ENCODE peak calls at places on chromosomes 16 and 17, in five cellular contexts. One of them, this sample, is unnamed.
A peak's percentile ranks its signal among the peaks of the same experiment; 100 is the strongest.

GRCh38 chr16:30526137-30526822 is at the start of gene ZNF768:
- DNase-seq in GM12878: no peak
- DNase-seq in K562: peak; percentile 73
- DNase-seq in SK-N-SH: peak; percentile 94
- DNase-seq in HepG2: peak; percentile 38
- DNase-seq in this sample: peak; percentile 80

GRCh38 chr17:61390479-61390791 is 9.2 kb upstream of the TBX2 start:
- DNase-seq in GM12878: no peak
- DNase-seq in K562: no peak
- DNase-seq in SK-N-SH: no peak
- DNase-seq in HepG2: no peak
- DNase-seq in this sample: no peak

GRCh38 chr17:38667099-38667786 is 7.5 kb downstream of the EPOP start:
- DNase-seq in GM12878: no peak
- DNase-seq in K562: peak; percentile 77
- DNase-seq in SK-N-SH: peak; percentile 88
- DNase-seq in HepG2: peak; percentile 79
- DNase-seq in this sample: peak; percentile 75

GRCh38 chr17:32103476-32104113 is 38.7 kb upstream of the RHOT1 start:
- DNase-seq in GM12878: no peak
- DNase-seq in K562: no peak
- DNase-seq in SK-N-SH: no peak
- DNase-seq in HepG2: no peak
- DNase-seq in this sample: no peak

GRCh38 chr17:46191332-46192210 is 1.7 kb downstream of the KANSL1 start:
- DNase-seq in GM12878: no peak
- DNase-seq in K562: peak; percentile 82
- DNase-seq in SK-N-SH: peak; percentile 71
- DNase-seq in HepG2: peak; percentile 58
- DNase-seq in this sample: peak; percentile 41

GRCh38 chr17:49469831-49470568 is 25.1 kb upstream of the NGFR start:
- DNase-seq in GM12878: no peak
- DNase-seq in K562: no peak
- DNase-seq in SK-N-SH: peak; percentile 51
- DNase-seq in HepG2: no peak
- DNase-seq in this sample: no peak

GRCh38 chr16:89821438-89822187 is 5.2 kb upstream of the FANCA start:
- DNase-seq in GM12878: no peak
- DNase-seq in K562: no peak
- DNase-seq in SK-N-SH: no peak
- DNase-seq in HepG2: peak; percentile 81
- DNase-seq in this sample: no peak

GRCh38 chr16:63876096-63876495 is 1245.8 kb downstream of the CDH11 start:
- DNase-seq in GM12878: no peak
- DNase-seq in K562: no peak
- DNase-seq in SK-N-SH: no peak
- DNase-seq in HepG2: no peak
- DNase-seq in this sample: no peak

GRCh38 chr17:46003907-46004748 is 5.1 kb downstream of the STH start:
- DNase-seq in GM12878: no peak
- DNase-seq in K562: no peak
- DNase-seq in SK-N-SH: peak; percentile 83
- DNase-seq in HepG2: peak; percentile 90
- DNase-seq in this sample: no peak

GRCh38 chr17:27209316-27209715 is 84.6 kb upstream of the WSB1 start:
- DNase-seq in GM12878: no peak
- DNase-seq in K562: no peak
- DNase-seq in SK-N-SH: peak; percentile 38
- DNase-seq in HepG2: no peak
- DNase-seq in this sample: no peak

GRCh38 chr17:50863221-50863843 is 2.8 kb downstream of the TOB1 start:
- DNase-seq in GM12878: no peak
- DNase-seq in K562: peak; percentile 63
- DNase-seq in SK-N-SH: peak; percentile 80
- DNase-seq in HepG2: peak; percentile 66
- DNase-seq in this sample: peak; percentile 35

GRCh38 chr17:19278729-19279128 is 41.6 kb downstream of the EPN2 start:
- DNase-seq in GM12878: no peak
- DNase-seq in K562: no peak
- DNase-seq in SK-N-SH: no peak
- DNase-seq in HepG2: no peak
- DNase-seq in this sample: no peak

GRCh38 chr16:630815-631405 is at the start of gene WFIKKN1:
- DNase-seq in GM12878: no peak
- DNase-seq in K562: peak; percentile 56
- DNase-seq in SK-N-SH: peak; percentile 71
- DNase-seq in HepG2: peak; percentile 59
- DNase-seq in this sample: no peak

GRCh38 chr17:9924735-9925191 is 19.7 kb upstream of the RCVRN start:
- DNase-seq in GM12878: peak; percentile 48
- DNase-seq in K562: peak; percentile 54
- DNase-seq in SK-N-SH: peak; percentile 61
- DNase-seq in HepG2: peak; percentile 66
- DNase-seq in this sample: peak; percentile 68

GRCh38 chr16:87927195-87927562 is 9.2 kb downstream of the CA5A start:
- DNase-seq in GM12878: no peak
- DNase-seq in K562: no peak
- DNase-seq in SK-N-SH: no peak
- DNase-seq in HepG2: no peak
- DNase-seq in this sample: no peak

GRCh38 chr16:68284847-68285246 is 20.5 kb downstream of the SLC7A6 start:
- DNase-seq in GM12878: peak; percentile 66
- DNase-seq in K562: no peak
- DNase-seq in SK-N-SH: no peak
- DNase-seq in HepG2: no peak
- DNase-seq in this sample: no peak

GRCh38 chr16:17224859-17225258 is 245.9 kb downstream of the XYLT1 start:
- DNase-seq in GM12878: no peak
- DNase-seq in K562: no peak
- DNase-seq in SK-N-SH: no peak
- DNase-seq in HepG2: no peak
- DNase-seq in this sample: no peak

GRCh38 chr17:39151680-39152058 is 232 bp upstream of the PLXDC1 start:
- DNase-seq in GM12878: no peak
- DNase-seq in K562: no peak
- DNase-seq in SK-N-SH: no peak
- DNase-seq in HepG2: no peak
- DNase-seq in this sample: no peak

DNA sequence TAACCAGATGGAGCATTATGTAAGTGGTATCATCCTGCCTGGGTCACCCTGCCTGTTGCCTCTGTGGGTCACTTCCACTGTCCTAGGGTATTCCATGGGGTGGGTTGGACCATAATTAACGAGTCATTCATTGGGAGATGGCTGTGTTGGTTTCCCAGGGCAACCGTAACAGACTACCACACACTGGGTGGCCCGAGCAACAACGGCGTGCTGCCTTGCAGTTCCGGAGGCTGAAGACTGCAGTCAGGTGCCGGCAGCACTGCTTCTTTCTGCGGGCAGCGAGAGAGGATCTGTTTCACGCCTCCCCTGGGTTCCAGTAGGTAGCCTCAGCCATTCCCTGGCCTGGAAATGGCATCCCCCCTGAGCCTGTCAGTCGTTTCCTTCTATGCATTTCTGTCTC is 28.9 kb upstream of the CMIP start:
- DNase-seq in GM12878: no peak
- DNase-seq in K562: no peak
- DNase-seq in SK-N-SH: no peak
- DNase-seq in HepG2: no peak
- DNase-seq in this sample: no peak
- TF ChIP-seq FOXM1 in GM12878: no peak
- TF ChIP-seq FOXM1 in K562: no peak
- TF ChIP-seq FOXM1 in SK-N-SH: no peak
- TF ChIP-seq FOXM1 in HepG2: no peak
- TF ChIP-seq FOXM1 in this sample: no peak

DNA sequence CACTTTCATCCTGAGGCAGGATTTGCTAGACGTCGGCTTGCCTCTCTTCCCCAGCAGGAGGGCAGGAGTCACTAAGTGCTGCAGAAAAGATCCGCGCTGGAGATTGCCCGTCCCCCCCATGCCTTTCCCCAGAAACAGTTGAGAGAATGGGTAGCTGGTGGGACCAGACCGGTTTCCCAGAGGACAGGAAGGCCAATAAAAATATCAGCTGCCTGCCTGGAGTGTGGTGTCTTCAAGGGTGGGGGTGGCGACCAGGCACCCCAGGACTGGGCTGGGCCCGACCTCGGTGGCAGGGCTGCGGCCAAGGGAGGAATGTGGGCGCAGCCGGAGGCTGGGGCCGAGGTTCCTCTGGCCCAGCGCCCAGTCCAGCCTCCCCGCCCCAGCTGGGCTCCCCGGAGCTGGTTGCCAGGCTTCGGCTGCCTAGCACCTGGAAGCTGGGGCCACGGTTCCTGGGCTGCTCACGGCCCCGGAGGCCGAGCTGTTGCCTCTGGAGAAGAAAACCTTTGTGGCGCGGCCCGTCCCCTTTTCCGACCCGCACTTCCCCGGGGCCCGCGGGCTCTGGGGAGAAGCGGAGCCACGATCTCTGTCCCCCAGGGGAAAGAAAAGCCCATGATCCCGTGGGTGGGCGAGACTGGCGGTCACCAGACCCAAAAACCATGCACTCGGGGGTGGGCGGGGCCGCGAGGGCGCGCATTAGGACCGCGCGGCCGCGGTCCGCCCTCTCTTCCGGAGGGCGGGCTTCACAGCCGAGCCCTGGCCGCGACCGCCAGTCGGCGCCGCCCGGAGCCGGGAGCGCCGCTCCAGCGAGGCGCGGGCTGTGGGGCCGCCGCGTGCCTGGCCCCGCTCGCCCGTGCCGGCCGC is at the start of gene TRAF4:
- DNase-seq in GM12878: no peak
- DNase-seq in K562: peak; percentile 95
- DNase-seq in SK-N-SH: peak; percentile 92
- DNase-seq in HepG2: peak; percentile 73
- DNase-seq in this sample: peak; percentile 75
- TF ChIP-seq FOXM1 in GM12878: no peak
- TF ChIP-seq FOXM1 in K562: no peak
- TF ChIP-seq FOXM1 in SK-N-SH: no peak
- TF ChIP-seq FOXM1 in HepG2: no peak
- TF ChIP-seq FOXM1 in this sample: peak; percentile 52

GRCh38 chr16:4538386-4539235 is at the start of gene CDIP1:
- DNase-seq in GM12878: peak; percentile 82
- DNase-seq in K562: peak; percentile 38
- DNase-seq in SK-N-SH: peak; percentile 97
- DNase-seq in HepG2: peak; percentile 91
- DNase-seq in this sample: peak; percentile 97

GRCh38 chr16:4535627-4536108 is 2.9 kb downstream of the CDIP1 start:
- DNase-seq in GM12878: no peak
- DNase-seq in K562: no peak
- DNase-seq in SK-N-SH: no peak
- DNase-seq in HepG2: no peak
- DNase-seq in this sample: no peak

GRCh38 chr16:4536391-4537106 is 2.0 kb downstream of the CDIP1 start:
- DNase-seq in GM12878: no peak
- DNase-seq in K562: no peak
- DNase-seq in SK-N-SH: no peak
- DNase-seq in HepG2: no peak
- DNase-seq in this sample: no peak

GRCh38 chr16:4538067-4538385 is 547 bp downstream of the CDIP1 start:
- DNase-seq in GM12878: no peak
- DNase-seq in K562: no peak
- DNase-seq in SK-N-SH: no peak
- DNase-seq in HepG2: no peak
- DNase-seq in this sample: peak; percentile 33

GRCh38 chr16:4537376-4538066 is 1.1 kb downstream of the CDIP1 start:
- DNase-seq in GM12878: no peak
- DNase-seq in K562: no peak
- DNase-seq in SK-N-SH: peak; percentile 66
- DNase-seq in HepG2: no peak
- DNase-seq in this sample: no peak
- TF ChIP-seq FOXM1 in GM12878: no peak
- TF ChIP-seq FOXM1 in K562: no peak
- TF ChIP-seq FOXM1 in SK-N-SH: no peak
- TF ChIP-seq FOXM1 in HepG2: no peak
- TF ChIP-seq FOXM1 in this sample: no peak

DNA sequence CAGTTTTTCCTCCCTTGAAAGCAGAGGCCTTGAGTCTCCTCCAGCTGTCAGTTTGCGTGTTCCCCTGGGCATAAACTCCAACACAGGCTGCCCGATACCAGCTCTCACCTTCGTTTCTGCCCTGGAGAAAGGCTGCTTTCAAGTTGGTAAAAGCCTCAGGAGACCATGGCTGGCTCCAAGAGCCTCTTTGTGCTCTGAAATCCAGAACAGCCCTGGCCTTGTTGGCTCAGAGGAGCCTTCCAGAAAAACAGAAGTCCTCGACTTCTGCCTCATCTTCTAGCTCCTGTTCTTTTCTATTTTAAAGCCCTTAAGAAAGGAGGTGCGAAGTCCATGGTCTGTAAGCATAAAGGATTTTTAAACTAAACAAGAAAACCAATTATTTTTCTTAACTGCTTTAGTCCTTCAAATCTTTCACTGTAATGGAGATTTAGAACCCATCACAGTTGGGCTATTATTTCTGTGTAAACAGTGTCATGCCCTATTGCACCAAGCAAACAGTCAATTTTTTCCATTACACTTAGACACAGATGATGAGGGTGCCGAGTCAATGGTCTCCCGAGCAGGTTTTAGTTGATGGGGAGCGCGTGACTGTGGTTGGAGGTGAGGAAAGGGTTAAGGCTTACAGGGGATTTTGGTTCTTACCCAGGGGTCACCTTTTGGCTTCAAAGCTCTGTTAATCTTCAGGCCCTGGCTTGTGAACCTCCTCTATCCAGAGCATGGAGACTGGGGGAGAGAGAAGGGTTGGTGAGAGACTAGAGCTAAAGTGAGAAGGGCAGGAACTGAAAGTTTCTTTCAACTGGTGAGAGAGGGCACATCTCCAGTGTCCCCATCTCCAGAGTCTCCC is 212.8 kb downstream of the MSI2 start:
- DNase-seq in GM12878: peak; percentile 68
- DNase-seq in K562: no peak
- DNase-seq in SK-N-SH: no peak
- DNase-seq in HepG2: peak; percentile 66
- DNase-seq in this sample: no peak
- TF ChIP-seq FOXM1 in GM12878: peak; percentile 41
- TF ChIP-seq FOXM1 in K562: no peak
- TF ChIP-seq FOXM1 in SK-N-SH: no peak
- TF ChIP-seq FOXM1 in HepG2: no peak
- TF ChIP-seq FOXM1 in this sample: no peak

GRCh38 chr17:76547183-76547641 is 7.4 kb downstream of the PRCD start:
- DNase-seq in GM12878: no peak
- DNase-seq in K562: peak; percentile 82
- DNase-seq in SK-N-SH: peak; percentile 83
- DNase-seq in HepG2: peak; percentile 74
- DNase-seq in this sample: peak; percentile 74
- TF ChIP-seq FOXM1 in GM12878: no peak
- TF ChIP-seq FOXM1 in K562: no peak
- TF ChIP-seq FOXM1 in SK-N-SH: no peak
- TF ChIP-seq FOXM1 in HepG2: no peak
- TF ChIP-seq FOXM1 in this sample: no peak

DNA sequence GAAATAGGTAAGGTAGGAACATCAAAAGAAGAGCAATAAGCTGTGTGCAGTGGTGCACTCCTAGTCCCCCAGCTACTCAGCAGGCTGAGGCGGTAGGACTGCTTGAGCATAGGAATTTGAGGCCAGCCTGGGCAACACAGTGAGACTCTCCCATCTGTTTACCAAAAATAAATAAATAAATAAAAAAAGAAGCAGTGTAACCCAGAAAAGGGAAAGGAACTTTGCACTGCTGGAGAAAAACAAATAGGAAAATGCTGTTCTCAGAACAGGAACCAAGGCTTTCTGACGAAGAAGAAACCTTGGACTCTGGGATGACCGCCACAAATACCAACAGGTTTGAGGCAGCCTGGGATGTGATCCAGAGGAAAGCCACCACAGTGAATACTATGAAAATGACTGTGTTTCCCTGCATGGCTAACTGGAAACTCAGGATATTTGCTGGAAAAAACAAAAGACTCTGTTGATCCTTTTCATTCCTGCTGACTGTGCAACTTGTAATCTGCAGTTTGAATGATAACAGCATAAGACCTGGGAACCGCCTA is 41.2 kb downstream of the TTC19 start:
- DNase-seq in GM12878: no peak
- DNase-seq in K562: no peak
- DNase-seq in SK-N-SH: no peak
- DNase-seq in HepG2: peak; percentile 93
- DNase-seq in this sample: no peak
- TF ChIP-seq FOXM1 in GM12878: no peak
- TF ChIP-seq FOXM1 in K562: no peak
- TF ChIP-seq FOXM1 in SK-N-SH: no peak
- TF ChIP-seq FOXM1 in HepG2: no peak
- TF ChIP-seq FOXM1 in this sample: no peak

This sample was measured in HEK293T.